ENCODE peak calls at places on chromosomes 16 and 17, in six cellular contexts. Z is stimulated activated memory B cell treated with anti-CD40 and anti-IgM and Interleukin-4, amounts not matched to agents 10 μg/mL and 1 μg/mL and 100 μg/mL, for 72 hours; V is T-helper 17 cell; G is Right ventricle myocardium superior; D is Right ventricle myocardium inferior; K is left ventricle myocardium superior. O is an unnamed sample.

GRCh38 chr17:50634123-50634914 is at the start of gene ABCC3:
- ATAC-seq in Z (peak), V (peak), G (peak), D (peak), K (peak), O (peak)

GRCh38 chr17:42067371-42068180 is 17.2 kb upstream of the C17orf113 start:
- ATAC-seq in Z (no peak), V (peak), G (peak), D (peak), K (peak), O (peak)

GRCh38 chr16:89334050-89334449 is 116.5 kb downstream of the ZNF778 start:
- ATAC-seq in Z (no peak), V (peak), G (peak), D (no peak), K (no peak), O (peak)

GRCh38 chr17:17943281-17943984 is 28.8 kb downstream of the TOM1L2 start:
- ATAC-seq in Z (no peak), V (no peak), G (no peak), D (no peak), K (peak), O (no peak)

GRCh38 chr17:67559381-67559966 is 158.3 kb upstream of the NOL11 start:
- ATAC-seq in Z (no peak), V (no peak), G (no peak), D (no peak), K (no peak), O (no peak)

GRCh38 chr16:75647138-75647491 is 350 bp downstream of the KARS1 start:
- ATAC-seq in Z (peak), V (peak), G (peak), D (peak), K (peak), O (peak)

GRCh38 chr17:179721-180379 is 1.6 kb downstream of the DOC2B start:
- ATAC-seq in Z (no peak), V (no peak), G (no peak), D (no peak), K (peak), O (no peak)

GRCh38 chr17:43949777-43950176 is 4.0 kb downstream of the PYY start:
- ATAC-seq in Z (no peak), V (no peak), G (no peak), D (no peak), K (no peak), O (no peak)

GRCh38 chr17:57744195-57745170 is 616 bp downstream of the CCDC182 start:
- ATAC-seq in Z (peak), V (no peak), G (no peak), D (no peak), K (no peak), O (no peak)

GRCh38 chr16:88504489-88505404 is 51.7 kb downstream of the ZFPM1 start:
- ATAC-seq in Z (no peak), V (no peak), G (no peak), D (no peak), K (no peak), O (no peak)

GRCh38 chr16:87860553-87861299 is 8.6 kb downstream of the SLC7A5 start:
- ATAC-seq in Z (peak), V (no peak), G (peak), D (peak), K (peak), O (peak)

GRCh38 chr16:72501739-72502653 is 330.0 kb upstream of the PMFBP1 start:
- ATAC-seq in Z (peak), V (peak), G (peak), D (peak), K (peak), O (no peak)

GRCh38 chr17:2030779-2031163 is 818 bp downstream of the DPH1 start:
- ATAC-seq in Z (peak), V (peak), G (no peak), D (no peak), K (no peak), O (no peak)